ENCODE peak calls at places on chromosomes 7 and 10, in nine cellular contexts. H is fibroblast of the aortic adventitia; G is endothelial cell; D is upper lobe of left lung; R is stimulated activated CD8-positive, alpha-beta memory T cell treated with anti-CD3 and anti-CD28 coated beads, Interleukin-2, amount 100 ng/mL, for 1 hour; N is DMS153; K is breast epithelium; V is NCI-H2081; S is NCI-H1048. E is an unnamed sample.

GRCh38 chr10:132939957-132940790 is 2.2 kb downstream of the CFAP46 start:
- DNase-seq in H (peak), G (peak), D (no peak), R (no peak), N (peak), K (no peak), V (no peak), S (no peak), E (no peak)

GRCh38 chr10:13686331-13686752 is 99.6 kb downstream of the PRPF18 start:
- DNase-seq in H (peak), G (no peak), D (no peak), R (no peak), N (peak), K (no peak), V (no peak), S (no peak), E (no peak)

GRCh38 chr10:36256905-36257304 is 614.8 kb upstream of the FZD8 start:
- DNase-seq in H (peak), G (no peak), D (no peak), R (no peak), N (no peak), K (no peak), V (no peak), S (no peak), E (no peak)

GRCh38 chr10:49323896-49324270 is 24.9 kb downstream of the C10orf71 start:
- DNase-seq in H (no peak), G (no peak), D (no peak), R (no peak), N (no peak), K (no peak), V (no peak), S (no peak), E (no peak)

GRCh38 chr10:106111241-106111640 is 1053.3 kb downstream of the SORCS1 start:
- DNase-seq in H (peak), G (no peak), D (no peak), R (no peak), N (no peak), K (no peak), V (no peak), S (no peak), E (no peak)

GRCh38 chr10:102450374-102451104 is 804 bp downstream of the C10orf95 start:
- DNase-seq in H (peak), G (peak), D (peak), R (peak), N (peak), K (peak), V (peak), S (peak), E (peak)

GRCh38 chr7:101804642-101805401 is 12.6 kb upstream of the CUX1 start:
- DNase-seq in H (peak), G (no peak), D (no peak), R (no peak), N (peak), K (no peak), V (no peak), S (no peak), E (no peak)

GRCh38 chr7:8829100-8829499 is 395.7 kb downstream of the NXPH1 start:
- DNase-seq in H (no peak), G (no peak), D (no peak), R (no peak), N (no peak), K (no peak), V (no peak), S (no peak), E (no peak)

GRCh38 chr7:14637968-14638367 is 264.6 kb downstream of the DGKB start:
- DNase-seq in H (no peak), G (no peak), D (no peak), R (no peak), N (no peak), K (no peak), V (no peak), S (no peak), E (no peak)

GRCh38 chr7:141550694-141551079 is 523 bp upstream of the AGK start:
- DNase-seq in H (no peak), G (peak), D (no peak), R (no peak), N (no peak), K (peak), V (no peak), S (no peak), E (no peak)

GRCh38 chr7:142859829-142860228 is 5.0 kb downstream of the EPHB6 start:
- DNase-seq in H (peak), G (no peak), D (no peak), R (no peak), N (no peak), K (peak), V (no peak), S (no peak), E (no peak)

GRCh38 chr7:28329616-28330373 is 82.5 kb upstream of the CREB5 start:
- DNase-seq in H (peak), G (no peak), D (no peak), R (no peak), N (peak), K (no peak), V (peak), S (no peak), E (no peak)

GRCh38 chr10:113179966-113180365 is 229.9 kb downstream of the TCF7L2 start:
- DNase-seq in H (no peak), G (no peak), D (no peak), R (no peak), N (no peak), K (no peak), V (no peak), S (no peak), E (no peak)

E was measured in activated naive CD4-positive, alpha-beta T cell.